ENCODE peak calls at places on chromosome 14, in eight cellular contexts. One of them, this sample, is unnamed.

GRCh38 chr14:22547309-22547947 is 41.6 kb downstream of the DAD1 start:
- DNase-seq in astrocyte of the cerebellum: no peak
- DNase-seq in thyroid gland: no peak
- DNase-seq in NCI-H2081: no peak
- DNase-seq in psoas muscle: no peak
- DNase-seq in iPS DF 19.7: no peak
- DNase-seq in A549: no peak
- DNase-seq in T-helper 17 cell: no peak
- DNase-seq in this sample: no peak

GRCh38 chr14:71783101-71783500 is 149.1 kb upstream of the RGS6 start:
- DNase-seq in astrocyte of the cerebellum: no peak
- DNase-seq in thyroid gland: no peak
- DNase-seq in NCI-H2081: no peak
- DNase-seq in psoas muscle: no peak
- DNase-seq in iPS DF 19.7: no peak
- DNase-seq in A549: no peak
- DNase-seq in T-helper 17 cell: no peak
- DNase-seq in this sample: no peak

GRCh38 chr14:98959958-98960616 is 311.9 kb downstream of the BCL11B start:
- DNase-seq in astrocyte of the cerebellum: no peak
- DNase-seq in thyroid gland: no peak
- DNase-seq in NCI-H2081: no peak
- DNase-seq in psoas muscle: no peak
- DNase-seq in iPS DF 19.7: no peak
- DNase-seq in A549: no peak
- DNase-seq in T-helper 17 cell: no peak
- DNase-seq in this sample: no peak

GRCh38 chr14:105092912-105093425 is 27.7 kb upstream of the GPR132 start:
- DNase-seq in astrocyte of the cerebellum: no peak
- DNase-seq in thyroid gland: peak
- DNase-seq in NCI-H2081: peak
- DNase-seq in psoas muscle: peak
- DNase-seq in iPS DF 19.7: no peak
- DNase-seq in A549: peak
- DNase-seq in T-helper 17 cell: peak
- DNase-seq in this sample: no peak

GRCh38 chr14:103101964-103102688 is 7.6 kb downstream of the EXOC3L4 start:
- DNase-seq in astrocyte of the cerebellum: no peak
- DNase-seq in thyroid gland: no peak
- DNase-seq in NCI-H2081: no peak
- DNase-seq in psoas muscle: no peak
- DNase-seq in iPS DF 19.7: no peak
- DNase-seq in A549: no peak
- DNase-seq in T-helper 17 cell: no peak
- DNase-seq in this sample: no peak

GRCh38 chr14:101823081-101823480 is 61.6 kb downstream of the PPP2R5C start:
- DNase-seq in astrocyte of the cerebellum: no peak
- DNase-seq in thyroid gland: no peak
- DNase-seq in NCI-H2081: no peak
- DNase-seq in psoas muscle: no peak
- DNase-seq in iPS DF 19.7: no peak
- DNase-seq in A549: no peak
- DNase-seq in T-helper 17 cell: peak
- DNase-seq in this sample: no peak

GRCh38 chr14:65065719-65066118 is 36.6 kb downstream of the MAX start:
- DNase-seq in astrocyte of the cerebellum: no peak
- DNase-seq in thyroid gland: no peak
- DNase-seq in NCI-H2081: no peak
- DNase-seq in psoas muscle: no peak
- DNase-seq in iPS DF 19.7: no peak
- DNase-seq in A549: no peak
- DNase-seq in T-helper 17 cell: no peak
- DNase-seq in this sample: no peak

GRCh38 chr14:71594828-71595227 is 337.4 kb upstream of the RGS6 start:
- DNase-seq in astrocyte of the cerebellum: no peak
- DNase-seq in thyroid gland: peak
- DNase-seq in NCI-H2081: no peak
- DNase-seq in psoas muscle: no peak
- DNase-seq in iPS DF 19.7: no peak
- DNase-seq in A549: no peak
- DNase-seq in T-helper 17 cell: no peak
- DNase-seq in this sample: no peak

GRCh38 chr14:63178912-63179311 is 25.3 kb upstream of the RHOJ start:
- DNase-seq in astrocyte of the cerebellum: peak
- DNase-seq in thyroid gland: no peak
- DNase-seq in NCI-H2081: no peak
- DNase-seq in psoas muscle: no peak
- DNase-seq in iPS DF 19.7: no peak
- DNase-seq in A549: no peak
- DNase-seq in T-helper 17 cell: no peak
- DNase-seq in this sample: no peak

GRCh38 chr14:20657216-20658211 is 16.0 kb upstream of the OR6S1 start:
- DNase-seq in astrocyte of the cerebellum: no peak
- DNase-seq in thyroid gland: no peak
- DNase-seq in NCI-H2081: no peak
- DNase-seq in psoas muscle: no peak
- DNase-seq in iPS DF 19.7: peak
- DNase-seq in A549: peak
- DNase-seq in T-helper 17 cell: no peak
- DNase-seq in this sample: no peak

GRCh38 chr14:99393059-99393655 is 87.5 kb downstream of the SETD3 start:
- DNase-seq in astrocyte of the cerebellum: no peak
- DNase-seq in thyroid gland: peak
- DNase-seq in NCI-H2081: no peak
- DNase-seq in psoas muscle: no peak
- DNase-seq in iPS DF 19.7: no peak
- DNase-seq in A549: peak
- DNase-seq in T-helper 17 cell: peak
- DNase-seq in this sample: no peak

GRCh38 chr14:99579903-99580570 is 24.0 kb downstream of the CCDC85C start:
- DNase-seq in astrocyte of the cerebellum: peak
- DNase-seq in thyroid gland: peak
- DNase-seq in NCI-H2081: no peak
- DNase-seq in psoas muscle: no peak
- DNase-seq in iPS DF 19.7: no peak
- DNase-seq in A549: peak
- DNase-seq in T-helper 17 cell: no peak
- DNase-seq in this sample: no peak

GRCh38 chr14:104499784-104500496 is 79.6 kb upstream of the C14orf180 start:
- DNase-seq in astrocyte of the cerebellum: no peak
- DNase-seq in thyroid gland: no peak
- DNase-seq in NCI-H2081: no peak
- DNase-seq in psoas muscle: no peak
- DNase-seq in iPS DF 19.7: no peak
- DNase-seq in A549: no peak
- DNase-seq in T-helper 17 cell: no peak
- DNase-seq in this sample: no peak

GRCh38 chr14:51093371-51094281 is 1.3 kb downstream of the TRIM9 start:
- DNase-seq in astrocyte of the cerebellum: no peak
- DNase-seq in thyroid gland: peak
- DNase-seq in NCI-H2081: peak
- DNase-seq in psoas muscle: peak
- DNase-seq in iPS DF 19.7: no peak
- DNase-seq in A549: peak
- DNase-seq in T-helper 17 cell: peak
- DNase-seq in this sample: no peak

GRCh38 chr14:105525861-105526780 is at the start of gene TMEM121:
- DNase-seq in astrocyte of the cerebellum: no peak
- DNase-seq in thyroid gland: peak
- DNase-seq in NCI-H2081: peak
- DNase-seq in psoas muscle: no peak
- DNase-seq in iPS DF 19.7: no peak
- DNase-seq in A549: peak
- DNase-seq in T-helper 17 cell: no peak
- DNase-seq in this sample: no peak

GRCh38 chr14:103669370-103669769 is 40.4 kb downstream of the KLC1 start:
- DNase-seq in astrocyte of the cerebellum: no peak
- DNase-seq in thyroid gland: no peak
- DNase-seq in NCI-H2081: no peak
- DNase-seq in psoas muscle: no peak
- DNase-seq in iPS DF 19.7: no peak
- DNase-seq in A549: no peak
- DNase-seq in T-helper 17 cell: no peak
- DNase-seq in this sample: no peak

GRCh38 chr14:104743461-104744380 is 9.2 kb upstream of the SIVA1 start:
- DNase-seq in astrocyte of the cerebellum: no peak
- DNase-seq in thyroid gland: no peak
- DNase-seq in NCI-H2081: no peak
- DNase-seq in psoas muscle: peak
- DNase-seq in iPS DF 19.7: no peak
- DNase-seq in A549: no peak
- DNase-seq in T-helper 17 cell: no peak
- DNase-seq in this sample: no peak

GRCh38 chr14:105908006-105908405 is 381.6 kb downstream of the TMEM121 start:
- DNase-seq in astrocyte of the cerebellum: no peak
- DNase-seq in thyroid gland: no peak
- DNase-seq in NCI-H2081: no peak
- DNase-seq in psoas muscle: no peak
- DNase-seq in iPS DF 19.7: no peak
- DNase-seq in A549: no peak
- DNase-seq in T-helper 17 cell: no peak
- DNase-seq in this sample: no peak

GRCh38 chr14:33949051-33950037 is 1.5 kb downstream of the EGLN3 start:
- DNase-seq in astrocyte of the cerebellum: no peak
- DNase-seq in thyroid gland: peak
- DNase-seq in NCI-H2081: no peak
- DNase-seq in psoas muscle: no peak
- DNase-seq in iPS DF 19.7: no peak
- DNase-seq in A549: no peak
- DNase-seq in T-helper 17 cell: no peak
- DNase-seq in this sample: no peak

GRCh38 chr14:102539544-102540309 is 30.2 kb upstream of the ANKRD9 start:
- DNase-seq in astrocyte of the cerebellum: no peak
- DNase-seq in thyroid gland: no peak
- DNase-seq in NCI-H2081: peak
- DNase-seq in psoas muscle: no peak
- DNase-seq in iPS DF 19.7: no peak
- DNase-seq in A549: no peak
- DNase-seq in T-helper 17 cell: no peak
- DNase-seq in this sample: no peak

GRCh38 chr14:45003924-45004323 is 41.9 kb downstream of the TOGARAM1 start:
- DNase-seq in astrocyte of the cerebellum: no peak
- DNase-seq in thyroid gland: no peak
- DNase-seq in NCI-H2081: no peak
- DNase-seq in psoas muscle: no peak
- DNase-seq in iPS DF 19.7: no peak
- DNase-seq in A549: no peak
- DNase-seq in T-helper 17 cell: no peak
- DNase-seq in this sample: no peak

GRCh38 chr14:104557766-104558165 is 21.8 kb upstream of the C14orf180 start:
- DNase-seq in astrocyte of the cerebellum: no peak
- DNase-seq in thyroid gland: no peak
- DNase-seq in NCI-H2081: no peak
- DNase-seq in psoas muscle: no peak
- DNase-seq in iPS DF 19.7: no peak
- DNase-seq in A549: no peak
- DNase-seq in T-helper 17 cell: no peak
- DNase-seq in this sample: no peak

GRCh38 chr14:37179896-37180502 is 7.6 kb upstream of the SLC25A21 start:
- DNase-seq in astrocyte of the cerebellum: no peak
- DNase-seq in thyroid gland: no peak
- DNase-seq in NCI-H2081: no peak
- DNase-seq in psoas muscle: no peak
- DNase-seq in iPS DF 19.7: no peak
- DNase-seq in A549: no peak
- DNase-seq in T-helper 17 cell: no peak
- DNase-seq in this sample: no peak

GRCh38 chr14:62003701-62004100 is 241.5 kb downstream of the SNAPC1 start:
- DNase-seq in astrocyte of the cerebellum: no peak
- DNase-seq in thyroid gland: no peak
- DNase-seq in NCI-H2081: no peak
- DNase-seq in psoas muscle: no peak
- DNase-seq in iPS DF 19.7: no peak
- DNase-seq in A549: no peak
- DNase-seq in T-helper 17 cell: no peak
- DNase-seq in this sample: no peak

GRCh38 chr14:29645117-29645516 is 282.5 kb downstream of the PRKD1 start:
- DNase-seq in astrocyte of the cerebellum: no peak
- DNase-seq in thyroid gland: no peak
- DNase-seq in NCI-H2081: no peak
- DNase-seq in psoas muscle: no peak
- DNase-seq in iPS DF 19.7: no peak
- DNase-seq in A549: no peak
- DNase-seq in T-helper 17 cell: no peak
- DNase-seq in this sample: no peak

This sample was measured in NT2/D1.